ENCODE peak calls at places on chromosomes 16 and 17, in four cellular contexts. P is cortex of kidney, O is psoas muscle, U is NT2/D1. J is an unnamed sample.

GRCh38 chr16:85152414-85153030 is 40.2 kb upstream of the CIBAR2 start:
- DNase-seq in O (peak), U (no peak), P (no peak), J (no peak)

GRCh38 chr17:4948166-4948996 is at the start of gene PFN1:
- DNase-seq in U (peak), P (no peak), O (peak), J (peak)

GRCh38 chr16:80107900-80108299 is 432.9 kb upstream of the DYNLRB2 start:
- DNase-seq in O (no peak), P (no peak), U (no peak), J (peak)

GRCh38 chr16:46673320-46674013 is 15.5 kb downstream of the VPS35 start:
- DNase-seq in O (no peak), U (peak), P (no peak), J (peak)

GRCh38 chr16:8374586-8374985 is 215.7 kb downstream of the TMEM114 start:
- DNase-seq in O (no peak), U (no peak), P (no peak), J (peak)

GRCh38 chr17:82881292-82881823 is 41.5 kb upstream of the ZNF750 start:
- DNase-seq in P (no peak), U (no peak), O (peak), J (no peak)

GRCh38 chr16:49277386-49277742 is 4.3 kb downstream of the CBLN1 start:
- DNase-seq in O (no peak), U (no peak), P (no peak), J (no peak)

GRCh38 chr17:79612468-79613194 is 1.8 kb upstream of the RBFOX3 start:
- DNase-seq in U (peak), O (no peak), P (no peak), J (peak)

GRCh38 chr16:886084-886543 is 84.7 kb downstream of the LMF1 start:
- DNase-seq in P (no peak), O (peak), U (no peak), J (no peak)

GRCh38 chr16:25158401-25158800 is 46.9 kb downstream of the LCMT1 start:
- DNase-seq in U (no peak), O (no peak), P (no peak), J (no peak)

GRCh38 chr17:13563916-13564315 is 37.8 kb downstream of the HS3ST3A1 start:
- DNase-seq in U (no peak), O (no peak), P (no peak), J (no peak)

GRCh38 chr17:62643496-62643895 is 16.0 kb downstream of the MRC2 start:
- DNase-seq in O (no peak), U (no peak), P (no peak), J (no peak)

GRCh38 chr17:80640379-80641071 is 95.9 kb downstream of the RPTOR start:
- DNase-seq in P (no peak), U (no peak), O (peak), J (no peak)

GRCh38 chr17:45222273-45222993 is 748 bp downstream of the FMNL1 start:
- DNase-seq in P (no peak), U (no peak), O (no peak), J (no peak)

GRCh38 chr16:23359092-23359760 is 57.1 kb downstream of the SCNN1B start:
- DNase-seq in P (no peak), U (no peak), O (no peak), J (peak)

GRCh38 chr16:23357761-23358290 is 55.7 kb downstream of the SCNN1B start:
- DNase-seq in O (no peak), P (no peak), U (no peak), J (no peak)

GRCh38 chr17:56902350-56902749 is 11.5 kb downstream of the TRIM25 start:
- DNase-seq in O (no peak), U (no peak), P (no peak), J (peak)

GRCh38 chr16:57798953-57799618 is 3.2 kb downstream of the KIFC3 start:
- DNase-seq in U (no peak), O (no peak), P (no peak), J (no peak)